ENCODE peak calls at places on chromosomes 13 and 19, in four cellular contexts. One of them, this sample, is unnamed.

GRCh38 chr13:22735381-22735995 is 445.3 kb upstream of the SGCG start:
- DNase-seq in pancreas: no peak
- DNase-seq in progenitor cell of endocrine pancreas: no peak
- DNase-seq in vagina: no peak
- DNase-seq in this sample: no peak

GRCh38 chr19:27966390-27966816 is 1246.5 kb downstream of the UQCRFS1 start:
- DNase-seq in pancreas: no peak
- DNase-seq in progenitor cell of endocrine pancreas: no peak
- DNase-seq in vagina: no peak
- DNase-seq in this sample: no peak

GRCh38 chr13:20190481-20191310 is 2.0 kb downstream of the GJB2 start:
- DNase-seq in pancreas: no peak
- DNase-seq in progenitor cell of endocrine pancreas: no peak
- DNase-seq in vagina: peak
- DNase-seq in this sample: no peak

GRCh38 chr13:110183925-110184324 is 123.0 kb downstream of the COL4A1 start:
- DNase-seq in pancreas: no peak
- DNase-seq in progenitor cell of endocrine pancreas: no peak
- DNase-seq in vagina: no peak
- DNase-seq in this sample: no peak

GRCh38 chr13:100273576-100273975 is 184.7 kb downstream of the PCCA start:
- DNase-seq in pancreas: no peak
- DNase-seq in progenitor cell of endocrine pancreas: no peak
- DNase-seq in vagina: no peak
- DNase-seq in this sample: no peak

GRCh38 chr19:55484571-55485438 is at the start of gene NAT14:
- DNase-seq in pancreas: peak
- DNase-seq in progenitor cell of endocrine pancreas: peak
- DNase-seq in vagina: no peak
- DNase-seq in this sample: peak

GRCh38 chr19:19368087-19368486 is 37.4 kb upstream of the GATAD2A start:
- DNase-seq in pancreas: no peak
- DNase-seq in progenitor cell of endocrine pancreas: no peak
- DNase-seq in vagina: no peak
- DNase-seq in this sample: no peak

GRCh38 chr19:2524840-2525723 is 49.2 kb downstream of the GADD45B start:
- DNase-seq in pancreas: no peak
- DNase-seq in progenitor cell of endocrine pancreas: no peak
- DNase-seq in vagina: no peak
- DNase-seq in this sample: no peak

GRCh38 chr13:32911506-32911905 is 104.7 kb upstream of the KL start:
- DNase-seq in pancreas: no peak
- DNase-seq in progenitor cell of endocrine pancreas: no peak
- DNase-seq in vagina: no peak
- DNase-seq in this sample: peak

GRCh38 chr19:1811942-1812425 is at the start of gene ATP8B3:
- DNase-seq in pancreas: no peak
- DNase-seq in progenitor cell of endocrine pancreas: no peak
- DNase-seq in vagina: no peak
- DNase-seq in this sample: no peak

GRCh38 chr13:21297452-21297851 is 121.0 kb downstream of the MRPL57 start:
- DNase-seq in pancreas: no peak
- DNase-seq in progenitor cell of endocrine pancreas: no peak
- DNase-seq in vagina: no peak
- DNase-seq in this sample: no peak

GRCh38 chr19:42421591-42422031 is 5.6 kb downstream of the LIPE start:
- DNase-seq in pancreas: peak
- DNase-seq in progenitor cell of endocrine pancreas: no peak
- DNase-seq in vagina: no peak
- DNase-seq in this sample: no peak

GRCh38 chr13:59680429-59681024 is 483.2 kb downstream of the DIAPH3 start:
- DNase-seq in pancreas: no peak
- DNase-seq in progenitor cell of endocrine pancreas: no peak
- DNase-seq in vagina: no peak
- DNase-seq in this sample: no peak

GRCh38 chr13:32881792-32882175 is 134.4 kb upstream of the KL start:
- DNase-seq in pancreas: no peak
- DNase-seq in progenitor cell of endocrine pancreas: no peak
- DNase-seq in vagina: peak
- DNase-seq in this sample: no peak

GRCh38 chr19:50607874-50608785 is 31.6 kb downstream of the SYT3 start:
- DNase-seq in pancreas: peak
- DNase-seq in progenitor cell of endocrine pancreas: peak
- DNase-seq in vagina: no peak
- DNase-seq in this sample: peak

GRCh38 chr13:82076421-82076820 is 1735.5 kb upstream of the SPRY2 start:
- DNase-seq in pancreas: no peak
- DNase-seq in progenitor cell of endocrine pancreas: no peak
- DNase-seq in vagina: no peak
- DNase-seq in this sample: no peak

GRCh38 chr13:83890358-83890757 is 8.1 kb upstream of the SLITRK1 start:
- DNase-seq in pancreas: no peak
- DNase-seq in progenitor cell of endocrine pancreas: no peak
- DNase-seq in vagina: no peak
- DNase-seq in this sample: no peak

GRCh38 chr13:29934531-29935308 is 84.3 kb upstream of the UBL3 start:
- DNase-seq in pancreas: no peak
- DNase-seq in progenitor cell of endocrine pancreas: no peak
- DNase-seq in vagina: no peak
- DNase-seq in this sample: peak

GRCh38 chr19:495440-496332 is 600 bp upstream of the MADCAM1 start:
- DNase-seq in pancreas: no peak
- DNase-seq in progenitor cell of endocrine pancreas: peak
- DNase-seq in vagina: no peak
- DNase-seq in this sample: peak

GRCh38 chr13:60755380-60756163 is 358.6 kb downstream of the TDRD3 start:
- DNase-seq in pancreas: no peak
- DNase-seq in progenitor cell of endocrine pancreas: no peak
- DNase-seq in vagina: no peak
- DNase-seq in this sample: no peak

GRCh38 chr19:42150940-42151339 is 18.7 kb upstream of the POU2F2 start:
- DNase-seq in pancreas: no peak
- DNase-seq in progenitor cell of endocrine pancreas: no peak
- DNase-seq in vagina: no peak
- DNase-seq in this sample: no peak

GRCh38 chr19:29029271-29029670 is 183.7 kb downstream of the UQCRFS1 start:
- DNase-seq in pancreas: no peak
- DNase-seq in progenitor cell of endocrine pancreas: no peak
- DNase-seq in vagina: no peak
- DNase-seq in this sample: no peak

GRCh38 chr13:28590450-28590849 is 68.5 kb upstream of the POMP start:
- DNase-seq in pancreas: no peak
- DNase-seq in progenitor cell of endocrine pancreas: no peak
- DNase-seq in vagina: no peak
- DNase-seq in this sample: no peak

GRCh38 chr19:37484406-37485115 is 15.4 kb downstream of the ZNF570 start:
- DNase-seq in pancreas: no peak
- DNase-seq in progenitor cell of endocrine pancreas: no peak
- DNase-seq in vagina: no peak
- DNase-seq in this sample: no peak

GRCh38 chr13:104206450-104207044 is 1140.3 kb upstream of the SLC10A2 start:
- DNase-seq in pancreas: peak
- DNase-seq in progenitor cell of endocrine pancreas: no peak
- DNase-seq in vagina: no peak
- DNase-seq in this sample: no peak

GRCh38 chr19:51689751-51690358 is 3.3 kb upstream of the SPACA6 start:
- DNase-seq in pancreas: peak
- DNase-seq in progenitor cell of endocrine pancreas: peak
- DNase-seq in vagina: no peak
- DNase-seq in this sample: no peak

GRCh38 chr13:105991622-105992254 is 543.7 kb downstream of the EFNB2 start:
- DNase-seq in pancreas: peak
- DNase-seq in progenitor cell of endocrine pancreas: no peak
- DNase-seq in vagina: peak
- DNase-seq in this sample: no peak

GRCh38 chr13:88622362-88622973 is 951.3 kb downstream of the SLITRK5 start:
- DNase-seq in pancreas: no peak
- DNase-seq in progenitor cell of endocrine pancreas: no peak
- DNase-seq in vagina: no peak
- DNase-seq in this sample: peak

GRCh38 chr19:33379151-33379829 is 5.8 kb downstream of the CEBPG start:
- DNase-seq in pancreas: peak
- DNase-seq in progenitor cell of endocrine pancreas: no peak
- DNase-seq in vagina: no peak
- DNase-seq in this sample: no peak
- TF ChIP-seq CTCF in pancreas: no peak
- TF ChIP-seq CTCF in progenitor cell of endocrine pancreas: no peak
- TF ChIP-seq CTCF in vagina: no peak
- TF ChIP-seq CTCF in this sample: no peak

GRCh38 chr13:51396352-51396751 is 56.5 kb downstream of the INTS6 start:
- DNase-seq in pancreas: no peak
- DNase-seq in progenitor cell of endocrine pancreas: no peak
- DNase-seq in vagina: no peak
- DNase-seq in this sample: no peak
- TF ChIP-seq CTCF in pancreas: no peak
- TF ChIP-seq CTCF in progenitor cell of endocrine pancreas: no peak
- TF ChIP-seq CTCF in vagina: no peak
- TF ChIP-seq CTCF in this sample: no peak

GRCh38 chr19:11699931-11700794 is 38.6 kb downstream of the ZNF823 start:
- DNase-seq in pancreas: peak
- DNase-seq in progenitor cell of endocrine pancreas: no peak
- DNase-seq in vagina: no peak
- DNase-seq in this sample: peak
- TF ChIP-seq CTCF in pancreas: peak
- TF ChIP-seq CTCF in progenitor cell of endocrine pancreas: peak
- TF ChIP-seq CTCF in vagina: peak
- TF ChIP-seq CTCF in this sample: peak

GRCh38 chr13:42215578-42216421 is 56.2 kb upstream of the AKAP11 start:
- DNase-seq in pancreas: no peak
- DNase-seq in progenitor cell of endocrine pancreas: no peak
- DNase-seq in vagina: no peak
- DNase-seq in this sample: peak
- TF ChIP-seq CTCF in pancreas: no peak
- TF ChIP-seq CTCF in progenitor cell of endocrine pancreas: peak
- TF ChIP-seq CTCF in vagina: no peak
- TF ChIP-seq CTCF in this sample: peak

GRCh38 chr19:57583104-57583520 is 833 bp upstream of the ZIK1 start:
- DNase-seq in pancreas: no peak
- DNase-seq in progenitor cell of endocrine pancreas: no peak
- DNase-seq in vagina: no peak
- DNase-seq in this sample: no peak

GRCh38 chr19:57583521-57584416 is at the start of gene ZIK1:
- DNase-seq in pancreas: peak
- DNase-seq in progenitor cell of endocrine pancreas: peak
- DNase-seq in vagina: no peak
- DNase-seq in this sample: peak

GRCh38 chr19:57576661-57577060 is 2.0 kb downstream of the ZNF416 start:
- DNase-seq in pancreas: no peak
- DNase-seq in progenitor cell of endocrine pancreas: no peak
- DNase-seq in vagina: no peak
- DNase-seq in this sample: no peak

GRCh38 chr19:57578487-57579205 is at the start of gene ZNF416:
- DNase-seq in pancreas: peak
- DNase-seq in progenitor cell of endocrine pancreas: peak
- DNase-seq in vagina: peak
- DNase-seq in this sample: peak
- TF ChIP-seq CTCF in pancreas: no peak
- TF ChIP-seq CTCF in progenitor cell of endocrine pancreas: peak
- TF ChIP-seq CTCF in vagina: no peak
- TF ChIP-seq CTCF in this sample: no peak

DNA sequence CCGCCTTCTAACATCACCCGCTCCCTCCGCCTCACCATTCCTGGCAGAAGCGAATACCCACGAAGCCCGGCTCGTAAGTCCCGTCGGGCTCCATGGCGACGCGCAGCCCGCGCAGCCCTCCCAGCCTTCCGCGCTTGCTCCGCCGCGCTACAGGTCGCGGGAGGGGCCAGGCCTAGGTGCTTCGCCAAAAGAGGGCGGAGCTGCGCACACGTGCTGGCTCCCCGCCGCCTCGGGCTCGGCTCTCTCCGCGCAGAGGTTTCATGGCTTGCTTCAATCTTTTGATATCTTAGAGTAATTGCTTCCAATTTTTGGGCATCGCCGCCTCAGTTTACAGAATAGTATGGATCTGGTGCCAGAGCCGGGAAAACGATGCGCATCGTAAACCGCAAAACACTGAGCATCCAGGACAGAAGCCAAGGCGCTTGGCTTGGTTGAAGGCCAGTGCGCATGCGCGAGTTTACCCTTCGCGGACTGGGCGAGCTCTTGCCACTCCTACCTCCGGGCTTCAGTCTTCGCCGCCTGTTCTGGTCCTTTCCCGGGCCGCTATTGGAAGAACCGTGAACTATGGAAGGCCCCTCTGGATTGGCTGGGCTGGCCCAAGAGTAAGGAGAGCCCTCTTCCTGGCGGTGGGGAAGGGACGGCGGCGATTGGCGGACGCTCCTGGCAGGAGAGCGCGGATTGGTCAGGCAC is at the start of gene POLR2I:
- DNase-seq in pancreas: peak
- DNase-seq in progenitor cell of endocrine pancreas: peak
- DNase-seq in vagina: peak
- DNase-seq in this sample: peak
- TF ChIP-seq CTCF in pancreas: no peak
- TF ChIP-seq CTCF in progenitor cell of endocrine pancreas: no peak
- TF ChIP-seq CTCF in vagina: no peak
- TF ChIP-seq CTCF in this sample: no peak

GRCh38 chr19:13707901-13708300 is 56.4 kb upstream of the MRI1 start:
- DNase-seq in pancreas: no peak
- DNase-seq in progenitor cell of endocrine pancreas: no peak
- DNase-seq in vagina: no peak
- DNase-seq in this sample: no peak
- TF ChIP-seq CTCF in pancreas: no peak
- TF ChIP-seq CTCF in progenitor cell of endocrine pancreas: no peak
- TF ChIP-seq CTCF in vagina: no peak
- TF ChIP-seq CTCF in this sample: no peak